ENCODE peak calls at places on chromosomes 2 and 18, in five cellular contexts. One of them, this sample, is unnamed.

GRCh38 chr18:3675994-3676393 is 226.0 kb downstream of the TGIF1 start:
- DNase-seq in stimulated activated CD4-positive, alpha-beta T cell treated with anti-CD3 and anti-CD28 coated beads, Interleukin-15, amount 100 ng/mL, for 1 hour: no peak
- DNase-seq in progenitor cell of endocrine pancreas: no peak
- DNase-seq in activated T-helper 1 cell treated with Interleukin-2 at 50 U/mL for 16 hours: no peak
- DNase-seq in T-helper 9 cell: no peak
- DNase-seq in this sample: no peak

GRCh38 chr18:23730850-23731249 is 41.6 kb downstream of the LAMA3 start:
- DNase-seq in stimulated activated CD4-positive, alpha-beta T cell treated with anti-CD3 and anti-CD28 coated beads, Interleukin-15, amount 100 ng/mL, for 1 hour: no peak
- DNase-seq in progenitor cell of endocrine pancreas: no peak
- DNase-seq in activated T-helper 1 cell treated with Interleukin-2 at 50 U/mL for 16 hours: no peak
- DNase-seq in T-helper 9 cell: no peak
- DNase-seq in this sample: no peak

GRCh38 chr2:241776336-241777166 is at the start of gene GAL3ST2:
- DNase-seq in stimulated activated CD4-positive, alpha-beta T cell treated with anti-CD3 and anti-CD28 coated beads, Interleukin-15, amount 100 ng/mL, for 1 hour: no peak
- DNase-seq in progenitor cell of endocrine pancreas: no peak
- DNase-seq in activated T-helper 1 cell treated with Interleukin-2 at 50 U/mL for 16 hours: no peak
- DNase-seq in T-helper 9 cell: no peak
- DNase-seq in this sample: no peak

GRCh38 chr2:169107645-169108044 is 38.3 kb downstream of the DHRS9 start:
- DNase-seq in stimulated activated CD4-positive, alpha-beta T cell treated with anti-CD3 and anti-CD28 coated beads, Interleukin-15, amount 100 ng/mL, for 1 hour: no peak
- DNase-seq in progenitor cell of endocrine pancreas: no peak
- DNase-seq in activated T-helper 1 cell treated with Interleukin-2 at 50 U/mL for 16 hours: no peak
- DNase-seq in T-helper 9 cell: peak; percentile 2
- DNase-seq in this sample: peak; percentile 8

GRCh38 chr2:149094217-149095015 is 55.9 kb downstream of the LYPD6B start:
- DNase-seq in stimulated activated CD4-positive, alpha-beta T cell treated with anti-CD3 and anti-CD28 coated beads, Interleukin-15, amount 100 ng/mL, for 1 hour: no peak
- DNase-seq in progenitor cell of endocrine pancreas: no peak
- DNase-seq in activated T-helper 1 cell treated with Interleukin-2 at 50 U/mL for 16 hours: no peak
- DNase-seq in T-helper 9 cell: no peak
- DNase-seq in this sample: no peak

GRCh38 chr2:169146220-169146619 is 76.9 kb downstream of the DHRS9 start:
- DNase-seq in stimulated activated CD4-positive, alpha-beta T cell treated with anti-CD3 and anti-CD28 coated beads, Interleukin-15, amount 100 ng/mL, for 1 hour: no peak
- DNase-seq in progenitor cell of endocrine pancreas: no peak
- DNase-seq in activated T-helper 1 cell treated with Interleukin-2 at 50 U/mL for 16 hours: no peak
- DNase-seq in T-helper 9 cell: no peak
- DNase-seq in this sample: no peak

GRCh38 chr18:24446953-24447537 is 13.4 kb upstream of the HRH4 start:
- DNase-seq in stimulated activated CD4-positive, alpha-beta T cell treated with anti-CD3 and anti-CD28 coated beads, Interleukin-15, amount 100 ng/mL, for 1 hour: no peak
- DNase-seq in progenitor cell of endocrine pancreas: no peak
- DNase-seq in activated T-helper 1 cell treated with Interleukin-2 at 50 U/mL for 16 hours: no peak
- DNase-seq in T-helper 9 cell: no peak
- DNase-seq in this sample: no peak

GRCh38 chr2:241237949-241238371 is 49.5 kb downstream of the ANO7 start:
- DNase-seq in stimulated activated CD4-positive, alpha-beta T cell treated with anti-CD3 and anti-CD28 coated beads, Interleukin-15, amount 100 ng/mL, for 1 hour: no peak
- DNase-seq in progenitor cell of endocrine pancreas: no peak
- DNase-seq in activated T-helper 1 cell treated with Interleukin-2 at 50 U/mL for 16 hours: no peak
- DNase-seq in T-helper 9 cell: no peak
- DNase-seq in this sample: no peak

GRCh38 chr2:59428940-59429339 is 1124.5 kb downstream of the BCL11A start:
- DNase-seq in stimulated activated CD4-positive, alpha-beta T cell treated with anti-CD3 and anti-CD28 coated beads, Interleukin-15, amount 100 ng/mL, for 1 hour: no peak
- DNase-seq in progenitor cell of endocrine pancreas: no peak
- DNase-seq in activated T-helper 1 cell treated with Interleukin-2 at 50 U/mL for 16 hours: no peak
- DNase-seq in T-helper 9 cell: no peak
- DNase-seq in this sample: no peak

GRCh38 chr2:20483496-20483895 is 36.6 kb downstream of the RHOB start:
- DNase-seq in stimulated activated CD4-positive, alpha-beta T cell treated with anti-CD3 and anti-CD28 coated beads, Interleukin-15, amount 100 ng/mL, for 1 hour: no peak
- DNase-seq in progenitor cell of endocrine pancreas: peak; percentile 2
- DNase-seq in activated T-helper 1 cell treated with Interleukin-2 at 50 U/mL for 16 hours: no peak
- DNase-seq in T-helper 9 cell: no peak
- DNase-seq in this sample: no peak

GRCh38 chr2:27754831-27755230 is 16.7 kb upstream of the MRPL33 start:
- DNase-seq in stimulated activated CD4-positive, alpha-beta T cell treated with anti-CD3 and anti-CD28 coated beads, Interleukin-15, amount 100 ng/mL, for 1 hour: no peak
- DNase-seq in progenitor cell of endocrine pancreas: no peak
- DNase-seq in activated T-helper 1 cell treated with Interleukin-2 at 50 U/mL for 16 hours: no peak
- DNase-seq in T-helper 9 cell: no peak
- DNase-seq in this sample: no peak

GRCh38 chr2:132366787-132367186 is 49.8 kb upstream of the GPR39 start:
- DNase-seq in stimulated activated CD4-positive, alpha-beta T cell treated with anti-CD3 and anti-CD28 coated beads, Interleukin-15, amount 100 ng/mL, for 1 hour: no peak
- DNase-seq in progenitor cell of endocrine pancreas: no peak
- DNase-seq in activated T-helper 1 cell treated with Interleukin-2 at 50 U/mL for 16 hours: no peak
- DNase-seq in T-helper 9 cell: no peak
- DNase-seq in this sample: no peak

GRCh38 chr18:46754188-46754587 is 2.7 kb downstream of the ST8SIA5 start:
- DNase-seq in stimulated activated CD4-positive, alpha-beta T cell treated with anti-CD3 and anti-CD28 coated beads, Interleukin-15, amount 100 ng/mL, for 1 hour: no peak
- DNase-seq in progenitor cell of endocrine pancreas: no peak
- DNase-seq in activated T-helper 1 cell treated with Interleukin-2 at 50 U/mL for 16 hours: no peak
- DNase-seq in T-helper 9 cell: no peak
- DNase-seq in this sample: no peak

GRCh38 chr2:46554381-46554780 is 75.0 kb downstream of the TMEM247 start:
- DNase-seq in stimulated activated CD4-positive, alpha-beta T cell treated with anti-CD3 and anti-CD28 coated beads, Interleukin-15, amount 100 ng/mL, for 1 hour: no peak
- DNase-seq in progenitor cell of endocrine pancreas: no peak
- DNase-seq in activated T-helper 1 cell treated with Interleukin-2 at 50 U/mL for 16 hours: no peak
- DNase-seq in T-helper 9 cell: no peak
- DNase-seq in this sample: no peak

GRCh38 chr2:85887566-85888019 is 1.2 kb downstream of the ST3GAL5 start:
- DNase-seq in stimulated activated CD4-positive, alpha-beta T cell treated with anti-CD3 and anti-CD28 coated beads, Interleukin-15, amount 100 ng/mL, for 1 hour: peak; percentile 27
- DNase-seq in progenitor cell of endocrine pancreas: no peak
- DNase-seq in activated T-helper 1 cell treated with Interleukin-2 at 50 U/mL for 16 hours: peak; percentile 22
- DNase-seq in T-helper 9 cell: peak; percentile 35
- DNase-seq in this sample: peak; percentile 40

GRCh38 chr18:6022840-6023239 is 127.5 kb upstream of the TMEM200C start:
- DNase-seq in stimulated activated CD4-positive, alpha-beta T cell treated with anti-CD3 and anti-CD28 coated beads, Interleukin-15, amount 100 ng/mL, for 1 hour: no peak
- DNase-seq in progenitor cell of endocrine pancreas: no peak
- DNase-seq in activated T-helper 1 cell treated with Interleukin-2 at 50 U/mL for 16 hours: no peak
- DNase-seq in T-helper 9 cell: no peak
- DNase-seq in this sample: no peak

GRCh38 chr18:9808530-9809241 is 77.1 kb upstream of the TXNDC2 start:
- DNase-seq in stimulated activated CD4-positive, alpha-beta T cell treated with anti-CD3 and anti-CD28 coated beads, Interleukin-15, amount 100 ng/mL, for 1 hour: no peak
- DNase-seq in progenitor cell of endocrine pancreas: no peak
- DNase-seq in activated T-helper 1 cell treated with Interleukin-2 at 50 U/mL for 16 hours: no peak
- DNase-seq in T-helper 9 cell: no peak
- DNase-seq in this sample: no peak

GRCh38 chr2:26534865-26535662 is 57.1 kb upstream of the OTOF start:
- DNase-seq in stimulated activated CD4-positive, alpha-beta T cell treated with anti-CD3 and anti-CD28 coated beads, Interleukin-15, amount 100 ng/mL, for 1 hour: no peak
- DNase-seq in progenitor cell of endocrine pancreas: no peak
- DNase-seq in activated T-helper 1 cell treated with Interleukin-2 at 50 U/mL for 16 hours: no peak
- DNase-seq in T-helper 9 cell: no peak
- DNase-seq in this sample: no peak

GRCh38 chr2:172252154-172252553 is 149.5 kb upstream of the DLX2 start:
- DNase-seq in stimulated activated CD4-positive, alpha-beta T cell treated with anti-CD3 and anti-CD28 coated beads, Interleukin-15, amount 100 ng/mL, for 1 hour: no peak
- DNase-seq in progenitor cell of endocrine pancreas: no peak
- DNase-seq in activated T-helper 1 cell treated with Interleukin-2 at 50 U/mL for 16 hours: no peak
- DNase-seq in T-helper 9 cell: no peak
- DNase-seq in this sample: no peak